ENCODE peak calls at places on chromosomes 2 and 18, in five cellular contexts. C, E, K, X and M are unnamed samples.

GRCh38 chr2:8574196-8575010 is 107.5 kb upstream of the ID2 start:
- DNase-seq in E (no peak), C (no peak), X (no peak), K (no peak), M (no peak)

GRCh38 chr18:23071285-23071684 is 64.0 kb upstream of the CABLES1 start:
- DNase-seq in X (no peak), K (no peak), C (no peak), E (no peak), M (no peak)

GRCh38 chr2:175844169-175844568 is 157.9 kb downstream of the LNPK start:
- DNase-seq in K (peak), E (no peak), X (no peak), C (peak), M (peak)

GRCh38 chr2:179005976-179006375 is 44.0 kb downstream of the CCDC141 start:
- DNase-seq in C (no peak), X (no peak), E (no peak), K (no peak), M (no peak)

GRCh38 chr2:100730290-100730868 is 89.6 kb upstream of the NPAS2 start:
- DNase-seq in K (peak), X (peak), E (peak), C (peak), M (peak)

GRCh38 chr2:149860276-149860921 is 272.8 kb upstream of the MMADHC start:
- DNase-seq in K (peak), E (no peak), C (no peak), X (no peak), M (no peak)

GRCh38 chr2:235658371-235659174 is 164.7 kb downstream of the AGAP1 start:
- DNase-seq in X (no peak), K (no peak), E (peak), C (peak), M (no peak)

GRCh38 chr2:72813841-72814240 is 12.0 kb downstream of the EXOC6B start:
- DNase-seq in C (no peak), X (no peak), K (no peak), E (no peak), M (no peak)

GRCh38 chr2:152054593-152054992 is 44.3 kb downstream of the CACNB4 start:
- DNase-seq in C (no peak), E (no peak), X (no peak), K (peak), M (peak)

GRCh38 chr18:76448262-76449109 is 46.6 kb downstream of the ZNF516 start:
- DNase-seq in X (no peak), K (no peak), C (no peak), E (no peak), M (no peak)

GRCh38 chr2:128408349-128409305 is 90.0 kb upstream of the HS6ST1 start:
- DNase-seq in E (no peak), C (no peak), X (peak), K (peak), M (no peak)

GRCh38 chr2:217283505-217283904 is 423.6 kb upstream of the TNP1 start:
- DNase-seq in E (no peak), X (no peak), K (no peak), C (no peak), M (no peak)

GRCh38 chr18:70907673-70908072 is 618.8 kb downstream of the SOCS6 start:
- DNase-seq in E (peak), C (no peak), X (no peak), K (peak), M (no peak)

GRCh38 chr2:150480971-150481830 is 6.3 kb downstream of the RND3 start:
- DNase-seq in E (no peak), C (no peak), X (no peak), K (peak), M (no peak)

GRCh38 chr2:6447209-6447608 is 418.5 kb downstream of the CMPK2 start:
- DNase-seq in C (no peak), X (no peak), K (no peak), E (no peak), M (no peak)

GRCh38 chr18:35155403-35156117 is 85.3 kb upstream of the ZNF397 start:
- DNase-seq in K (no peak), X (peak), E (no peak), C (peak), M (no peak)

GRCh38 chr2:143926731-143927130 is 593.2 kb downstream of the ZEB2 start:
- DNase-seq in X (no peak), E (no peak), C (no peak), K (no peak), M (no peak)

GRCh38 chr2:2788076-2788475 is 457.0 kb upstream of the MYT1L start:
- DNase-seq in C (peak), X (no peak), K (no peak), E (peak), M (no peak)

GRCh38 chr2:238669581-238670340 is 178.1 kb upstream of the TWIST2 start:
- DNase-seq in X (no peak), E (no peak), C (no peak), K (no peak), M (no peak)

GRCh38 chr18:54257015-54257414 is 12.3 kb upstream of the POLI start:
- DNase-seq in E (no peak), K (no peak), C (no peak), X (no peak), M (no peak)

GRCh38 chr18:58161659-58162058 is 117.6 kb downstream of the NEDD4L start:
- DNase-seq in K (no peak), C (peak), X (peak), E (peak), M (peak)

GRCh38 chr2:196836440-196836839 is 27.3 kb upstream of the C2orf66 start:
- DNase-seq in E (no peak), K (peak), C (no peak), X (no peak), M (no peak)

GRCh38 chr18:61669320-61669719 is 223.5 kb downstream of the RNF152 start:
- DNase-seq in C (no peak), E (no peak), X (no peak), K (no peak), M (no peak)

GRCh38 chr2:208207769-208208168 is 17.9 kb upstream of the C2orf80 start:
- DNase-seq in K (no peak), E (no peak), C (no peak), X (no peak), M (no peak)

GRCh38 chr18:42706618-42707017 is 408.9 kb downstream of the RIT2 start:
- DNase-seq in K (no peak), C (peak), E (peak), X (no peak), M (no peak)

GRCh38 chr2:19035238-19035637 is 323.2 kb downstream of the OSR1 start:
- DNase-seq in X (no peak), E (no peak), K (no peak), C (no peak), M (no peak)

GRCh38 chr2:236570081-236570979 is 705 bp downstream of the ACKR3 start:
- DNase-seq in C (no peak), E (peak), K (peak), X (no peak), M (no peak)

GRCh38 chr2:215931256-215931903 is 82.0 kb downstream of the MREG start:
- DNase-seq in C (peak), X (peak), K (peak), E (peak), M (peak)

GRCh38 chr2:3222636-3223035 is 155.0 kb downstream of the EIPR1 start:
- DNase-seq in X (no peak), E (no peak), K (no peak), C (no peak), M (no peak)

GRCh38 chr2:75982750-75983149 is 272.0 kb upstream of the GCFC2 start:
- DNase-seq in E (no peak), C (no peak), K (no peak), X (peak), M (no peak)

GRCh38 chr2:170714156-170715061 is 728 bp upstream of the SP5 start:
- DNase-seq in K (peak), E (peak), X (peak), C (peak), M (no peak)

GRCh38 chr2:232484628-232485332 is 2.9 kb downstream of the ECEL1 start:
- DNase-seq in K (no peak), C (no peak), X (peak), E (no peak), M (no peak)
- TF ChIP-seq EZH2phosphoT487 in K (no peak), C (no peak), X (no peak), E (no peak), M (no peak)

DNA sequence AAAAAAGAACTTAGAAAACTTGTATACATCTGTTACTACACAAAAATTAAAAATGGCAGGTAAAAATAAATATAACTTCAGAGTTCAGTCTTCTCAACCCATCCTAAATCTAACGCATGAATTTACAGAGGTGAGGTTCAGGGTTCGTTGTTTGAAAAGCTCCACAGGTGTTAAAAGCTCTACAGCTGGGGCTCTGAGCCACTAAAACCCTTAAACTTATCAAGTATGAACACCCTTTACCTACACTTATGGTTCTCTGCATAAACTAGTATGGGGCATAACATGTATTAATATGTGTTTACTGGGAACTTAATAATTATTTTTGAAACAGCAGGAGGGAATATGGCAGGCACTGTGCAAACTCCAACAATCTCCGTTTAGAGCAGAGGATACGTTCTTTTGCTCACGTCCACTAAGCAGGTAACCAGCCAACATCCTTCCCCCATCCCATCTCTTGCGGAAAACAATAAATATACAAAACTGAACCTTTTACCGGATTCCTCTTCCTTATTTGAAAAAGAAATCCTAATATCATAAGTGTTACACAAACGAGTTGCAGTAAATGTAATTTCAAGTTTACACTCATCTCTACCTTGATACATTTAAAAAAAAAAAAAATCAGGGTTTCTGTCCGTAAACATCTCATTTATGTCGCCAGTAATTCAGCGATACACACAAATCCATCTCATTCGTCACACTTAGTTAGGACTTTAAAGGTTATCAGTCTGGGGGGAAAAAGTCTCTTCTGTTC is 1.3 kb downstream of the PIAS2 start:
- DNase-seq in X (peak), E (no peak), C (no peak), K (no peak), M (no peak)
- H2AFZ ChIP-seq in X (peak), E (no peak), C (no peak), K (no peak), M (no peak)

DNA sequence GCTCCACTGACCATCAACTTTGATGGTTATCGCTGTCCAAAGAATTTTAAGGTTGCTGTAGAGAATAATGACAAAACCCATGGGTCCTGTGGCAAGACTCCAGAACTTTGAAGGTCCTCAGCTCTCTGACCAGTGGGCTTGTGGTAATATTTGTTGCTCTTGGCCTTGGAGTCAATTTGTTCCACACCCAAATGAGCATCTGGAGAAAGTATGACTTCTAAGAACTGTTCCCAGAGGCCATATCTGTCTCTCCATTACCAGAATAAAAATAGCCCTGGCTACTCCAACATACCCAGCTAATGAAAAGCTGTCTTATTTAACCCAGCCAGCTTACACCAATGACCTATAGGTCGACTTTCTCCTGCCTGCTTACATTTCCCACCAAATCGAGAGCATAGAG is 466.4 kb downstream of the MEIS1 start:
- DNase-seq in K (no peak), E (no peak), X (no peak), C (no peak), M (no peak)
- TF ChIP-seq EZH2phosphoT487 in K (no peak), E (no peak), X (no peak), C (no peak), M (no peak)

GRCh38 chr2:45274190-45274926 is 265.1 kb upstream of the SIX2 start:
- DNase-seq in E (peak), K (peak), X (no peak), C (peak), M (no peak)
- H2AFZ ChIP-seq in E (no peak), K (peak), X (no peak), C (peak), M (no peak)

GRCh38 chr18:78169487-78169886 is 810.1 kb upstream of the SALL3 start:
- DNase-seq in X (no peak), K (no peak), E (no peak), C (no peak), M (no peak)
- TF ChIP-seq EZH2phosphoT487 in X (no peak), K (no peak), E (no peak), C (no peak), M (no peak)

GRCh38 chr2:36481709-36482108 is 116.3 kb downstream of the FEZ2 start:
- DNase-seq in K (no peak), E (no peak), C (no peak), X (no peak), M (no peak)
- H2AFZ ChIP-seq in K (no peak), E (no peak), C (no peak), X (no peak), M (no peak)